ENCODE peak calls at places on chromosomes 3 and 15, in six cellular contexts. O, R, B, C, N and I are unnamed samples.

GRCh38 chr3:13689373-13690265 is 140.7 kb downstream of the FBLN2 start:
- DNase-seq in R (no peak), O (no peak), C (no peak), B (no peak), N (no peak), I (no peak)

GRCh38 chr3:46700772-46701171 is 420 bp upstream of the TMIE start:
- DNase-seq in N (no peak), R (no peak), B (no peak), O (no peak), C (peak; percentile 75), I (no peak)

GRCh38 chr3:110178965-110179364 is 841.6 kb upstream of the DPPA4 start:
- DNase-seq in B (peak; percentile 20), C (no peak), O (no peak), N (no peak), R (no peak), I (no peak)

GRCh38 chr15:58909616-58910015 is 23.9 kb downstream of the SLTM start:
- DNase-seq in O (no peak), R (no peak), C (no peak), N (no peak), B (no peak), I (no peak)

GRCh38 chr3:61927332-61927731 is 366.0 kb downstream of the PTPRG start:
- DNase-seq in O (no peak), B (peak; percentile 73), N (no peak), R (no peak), C (peak; percentile 47), I (no peak)

GRCh38 chr3:178705925-178706324 is 169.7 kb downstream of the KCNMB2 start:
- DNase-seq in C (no peak), O (no peak), N (no peak), R (no peak), B (no peak), I (no peak)

GRCh38 chr3:70849911-70850699 is 537.7 kb upstream of the MDFIC2 start:
- DNase-seq in C (peak; percentile 53), R (no peak), N (no peak), O (peak; percentile 16), B (no peak), I (no peak)

GRCh38 chr3:142808103-142808917 is 80.6 kb downstream of the PCOLCE2 start:
- DNase-seq in B (no peak), O (no peak), C (no peak), N (no peak), R (no peak), I (no peak)

GRCh38 chr3:90015688-90016356 is 908.4 kb downstream of the EPHA3 start:
- DNase-seq in C (no peak), B (no peak), N (no peak), O (no peak), R (no peak), I (no peak)

GRCh38 chr3:46194868-46195553 is 13.1 kb downstream of the CCR1 start:
- DNase-seq in C (no peak), R (no peak), B (no peak), N (no peak), O (no peak), I (no peak)

GRCh38 chr3:149390772-149391212 is 13.3 kb upstream of the TM4SF1 start:
- DNase-seq in C (no peak), O (no peak), R (no peak), N (no peak), B (no peak), I (no peak)

GRCh38 chr3:15148614-15149013 is 49.7 kb upstream of the RBSN start:
- DNase-seq in B (no peak), O (no peak), N (no peak), C (peak; percentile 48), R (peak; percentile 9), I (no peak)

GRCh38 chr3:24387000-24387399 is 107.7 kb downstream of the THRB start:
- DNase-seq in C (no peak), B (no peak), R (no peak), N (no peak), O (no peak), I (no peak)

GRCh38 chr3:191499307-191500125 is 38.6 kb downstream of the PYDC2 start:
- DNase-seq in N (no peak), R (no peak), O (peak; percentile 25), C (peak; percentile 77), B (no peak), I (no peak)

GRCh38 chr3:13867727-13868126 is 12.1 kb downstream of the WNT7A start:
- DNase-seq in N (no peak), O (no peak), B (no peak), R (no peak), C (no peak), I (peak; percentile 11)

GRCh38 chr3:169668081-169668956 is 4.8 kb upstream of the MECOM start:
- DNase-seq in C (no peak), R (no peak), O (peak; percentile 30), N (no peak), B (no peak), I (peak; percentile 76)

GRCh38 chr3:44355634-44356033 is 17.1 kb downstream of the TCAIM start:
- DNase-seq in O (no peak), R (no peak), B (peak; percentile 25), C (peak; percentile 55), N (no peak), I (no peak)

GRCh38 chr15:70604671-70605070 is 158.7 kb downstream of the UACA start:
- DNase-seq in C (peak; percentile 16), R (no peak), B (no peak), N (no peak), O (no peak), I (no peak)

GRCh38 chr3:124078978-124079911 is 87.3 kb upstream of the ROPN1 start:
- DNase-seq in O (no peak), C (peak; percentile 49), R (peak; percentile 51), B (no peak), N (no peak), I (no peak)

GRCh38 chr3:61865466-61865865 is 304.1 kb downstream of the PTPRG start:
- DNase-seq in B (no peak), N (no peak), O (no peak), C (no peak), R (no peak), I (no peak)

GRCh38 chr3:183158552-183159006 is 4.0 kb downstream of the LAMP3 start:
- DNase-seq in R (peak; percentile 48), B (no peak), N (no peak), C (no peak), O (no peak), I (no peak)

GRCh38 chr3:9324944-9325343 is 37.9 kb upstream of the THUMPD3 start:
- DNase-seq in N (no peak), C (no peak), B (no peak), O (no peak), R (no peak), I (no peak)

GRCh38 chr15:99981839-99982658 is 248.8 kb upstream of the LYSMD4 start:
- DNase-seq in C (no peak), O (no peak), N (no peak), B (no peak), R (no peak), I (no peak)

GRCh38 chr15:70206668-70207067 is 109.0 kb upstream of the TLE3 start:
- DNase-seq in C (no peak), R (no peak), O (no peak), N (no peak), B (no peak), I (peak; percentile 16)

GRCh38 chr3:127349501-127350171 is 61.8 kb upstream of the PRR20G start:
- DNase-seq in R (no peak), N (no peak), C (no peak), O (no peak), B (no peak), I (no peak)

GRCh38 chr3:127351775-127352350 is 64.0 kb upstream of the PRR20G start:
- DNase-seq in B (no peak), O (no peak), N (no peak), C (no peak), R (no peak), I (no peak)

GRCh38 chr3:127352612-127353011 is 64.8 kb upstream of the PRR20G start:
- DNase-seq in B (no peak), N (no peak), C (no peak), O (no peak), R (no peak), I (no peak)

GRCh38 chr3:127350172-127351050 is 62.6 kb upstream of the PRR20G start:
- DNase-seq in C (no peak), O (no peak), B (no peak), N (no peak), R (no peak), I (no peak)

GRCh38 chr3:127351350-127351749 is 63.5 kb upstream of the PRR20G start:
- DNase-seq in R (no peak), N (no peak), C (no peak), B (no peak), O (no peak), I (no peak)
- H3K4me1 ChIP-seq in R (no peaks in the 10 kb centered on the region), N (no peaks in the 10 kb centered on the region), C (no peaks in the 10 kb centered on the region), B (no peaks in the 10 kb centered on the region), O (no peaks in the 10 kb centered on the region), I (no peaks in the 10 kb centered on the region)

GRCh38 chr3:98984024-98984423 is 82.5 kb upstream of the DCBLD2 start:
- DNase-seq in C (no peak), R (no peak), O (no peak), N (no peak), B (no peak), I (no peak)

GRCh38 chr3:98979296-98979695 is 77.8 kb upstream of the DCBLD2 start:
- DNase-seq in R (no peak), O (no peak), B (no peak), C (no peak), N (no peak), I (no peak)

GRCh38 chr3:98982336-98982735 is 80.8 kb upstream of the DCBLD2 start:
- DNase-seq in C (no peak), B (no peak), N (no peak), O (no peak), R (no peak), I (no peak)

GRCh38 chr3:98978068-98978811 is 76.7 kb upstream of the DCBLD2 start:
- DNase-seq in O (no peak), R (no peak), C (no peak), B (no peak), N (no peak), I (no peak)

DNA sequence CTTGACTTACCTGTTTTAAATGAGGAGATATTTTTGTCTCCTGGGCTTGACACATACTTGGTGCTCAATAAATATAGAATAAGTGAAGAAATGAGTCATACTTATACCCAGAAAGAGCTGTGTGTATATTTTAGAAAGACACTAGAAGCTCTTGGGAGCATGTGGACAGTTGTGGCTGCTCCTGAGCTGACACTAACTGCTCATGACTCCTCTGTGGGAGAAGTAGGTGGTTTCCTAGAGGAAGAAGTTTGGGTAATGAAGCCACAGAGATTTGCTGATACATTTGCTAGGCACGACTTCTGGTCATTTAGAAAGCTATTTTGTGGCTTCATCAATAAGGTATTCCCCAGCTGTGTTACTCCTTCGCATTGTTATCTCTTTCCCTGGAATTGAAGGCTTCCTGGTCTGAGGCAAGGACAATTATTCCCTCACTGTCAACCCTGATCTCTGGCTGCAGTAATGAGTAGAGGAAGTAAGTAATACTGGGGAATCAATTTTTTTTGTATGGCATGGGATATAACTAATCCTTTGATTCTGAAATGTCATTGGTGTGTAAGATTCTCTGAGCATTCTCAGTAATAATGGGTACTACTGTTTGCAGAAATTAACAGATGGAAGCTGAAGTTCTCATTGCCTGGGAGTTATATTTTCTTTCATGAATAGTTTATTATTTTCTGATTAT is 79.6 kb upstream of the DCBLD2 start:
- DNase-seq in R (no peak), N (no peak), C (no peak), B (no peak), O (no peak), I (no peak)
- H3K4me1 ChIP-seq in R (peaks cover 5% of the 10 kb centered on the region), N (no peaks in the 10 kb centered on the region), C (no peaks in the 10 kb centered on the region), B (no peaks in the 10 kb centered on the region), O (no peaks in the 10 kb centered on the region), I (no peaks in the 10 kb centered on the region)

GRCh38 chr15:41925209-41925608 is 31.4 kb upstream of the SPTBN5 start:
- DNase-seq in R (no peak), C (no peak), O (no peak), N (no peak), B (no peak), I (no peak)
- H3K4me1 ChIP-seq in R (peaks cover 38% of the 10 kb centered on the region), C (peaks cover 14% of the 10 kb centered on the region), O (peaks cover 56% of the 10 kb centered on the region), N (peaks cover 17% of the 10 kb centered on the region), B (no peaks in the 10 kb centered on the region), I (peaks cover 72% of the 10 kb centered on the region)

GRCh38 chr3:22908974-22909507 is 294.1 kb upstream of the UBE2E2 start:
- DNase-seq in C (no peak), B (no peak), O (no peak), R (no peak), N (no peak), I (no peak)
- H3K4me1 ChIP-seq in C (no peaks in the 10 kb centered on the region), B (no peaks in the 10 kb centered on the region), O (no peaks in the 10 kb centered on the region), R (no peaks in the 10 kb centered on the region), N (no peaks in the 10 kb centered on the region), I (no peaks in the 10 kb centered on the region)